ENCODE peak calls at places on chromosomes 11 and 22, in nine cellular contexts. One of them, this sample, is unnamed.

GRCh38 chr11:13944016-13944415 is 18.5 kb upstream of the SPON1 start:
- DNase-seq in sigmoid colon: no peak
- DNase-seq in suprapubic skin: no peak
- DNase-seq in Peyer's patch: no peak
- DNase-seq in tibial nerve: no peak
- DNase-seq in prostate gland: no peak
- DNase-seq in A549: no peak
- DNase-seq in IMR-90: no peak
- DNase-seq in heart left ventricle: no peak
- DNase-seq in this sample: no peak

GRCh38 chr11:73217131-73217809 is 811 bp upstream of the P2RY2 start:
- DNase-seq in sigmoid colon: peak
- DNase-seq in suprapubic skin: no peak
- DNase-seq in Peyer's patch: no peak
- DNase-seq in tibial nerve: no peak
- DNase-seq in prostate gland: no peak
- DNase-seq in A549: no peak
- DNase-seq in IMR-90: no peak
- DNase-seq in heart left ventricle: no peak
- DNase-seq in this sample: no peak

GRCh38 chr11:10666976-10667892 is 26.3 kb downstream of the IRAG1 start:
- DNase-seq in sigmoid colon: no peak
- DNase-seq in suprapubic skin: peak
- DNase-seq in Peyer's patch: no peak
- DNase-seq in tibial nerve: no peak
- DNase-seq in prostate gland: no peak
- DNase-seq in A549: no peak
- DNase-seq in IMR-90: peak
- DNase-seq in heart left ventricle: no peak
- DNase-seq in this sample: no peak

GRCh38 chr11:118434553-118435232 is 1.6 kb upstream of the KMT2A start:
- DNase-seq in sigmoid colon: peak
- DNase-seq in suprapubic skin: peak
- DNase-seq in Peyer's patch: peak
- DNase-seq in tibial nerve: peak
- DNase-seq in prostate gland: peak
- DNase-seq in A549: no peak
- DNase-seq in IMR-90: peak
- DNase-seq in heart left ventricle: peak
- DNase-seq in this sample: no peak

GRCh38 chr22:47762141-47762540 is 999.7 kb downstream of the TBC1D22A start:
- DNase-seq in sigmoid colon: no peak
- DNase-seq in suprapubic skin: no peak
- DNase-seq in Peyer's patch: no peak
- DNase-seq in tibial nerve: no peak
- DNase-seq in prostate gland: no peak
- DNase-seq in A549: no peak
- DNase-seq in IMR-90: no peak
- DNase-seq in heart left ventricle: no peak
- DNase-seq in this sample: peak

GRCh38 chr11:35324981-35325380 is 94.4 kb downstream of the SLC1A2 start:
- DNase-seq in sigmoid colon: no peak
- DNase-seq in suprapubic skin: no peak
- DNase-seq in Peyer's patch: no peak
- DNase-seq in tibial nerve: no peak
- DNase-seq in prostate gland: no peak
- DNase-seq in A549: no peak
- DNase-seq in IMR-90: peak
- DNase-seq in heart left ventricle: no peak
- DNase-seq in this sample: no peak

GRCh38 chr22:16949561-16949960 is 58.5 kb downstream of the GAB4 start:
- DNase-seq in sigmoid colon: no peak
- DNase-seq in suprapubic skin: no peak
- DNase-seq in Peyer's patch: no peak
- DNase-seq in tibial nerve: no peak
- DNase-seq in prostate gland: peak
- DNase-seq in A549: no peak
- DNase-seq in IMR-90: no peak
- DNase-seq in heart left ventricle: no peak
- DNase-seq in this sample: no peak

GRCh38 chr22:31586137-31586920 is 75.7 kb downstream of the PISD start:
- DNase-seq in sigmoid colon: no peak
- DNase-seq in suprapubic skin: no peak
- DNase-seq in Peyer's patch: no peak
- DNase-seq in tibial nerve: no peak
- DNase-seq in prostate gland: no peak
- DNase-seq in A549: no peak
- DNase-seq in IMR-90: peak
- DNase-seq in heart left ventricle: no peak
- DNase-seq in this sample: no peak

GRCh38 chr11:86174101-86175046 is 70.2 kb upstream of the EED start:
- DNase-seq in sigmoid colon: peak
- DNase-seq in suprapubic skin: peak
- DNase-seq in Peyer's patch: peak
- DNase-seq in tibial nerve: peak
- DNase-seq in prostate gland: no peak
- DNase-seq in A549: peak
- DNase-seq in IMR-90: peak
- DNase-seq in heart left ventricle: peak
- DNase-seq in this sample: peak

GRCh38 chr11:19777342-19778102 is 64.9 kb downstream of the NAV2 start:
- DNase-seq in sigmoid colon: no peak
- DNase-seq in suprapubic skin: no peak
- DNase-seq in Peyer's patch: peak
- DNase-seq in tibial nerve: no peak
- DNase-seq in prostate gland: no peak
- DNase-seq in A549: peak
- DNase-seq in IMR-90: peak
- DNase-seq in heart left ventricle: no peak
- DNase-seq in this sample: no peak

GRCh38 chr11:96267001-96267489 is 76.0 kb downstream of the MAML2 start:
- DNase-seq in sigmoid colon: no peak
- DNase-seq in suprapubic skin: no peak
- DNase-seq in Peyer's patch: no peak
- DNase-seq in tibial nerve: no peak
- DNase-seq in prostate gland: no peak
- DNase-seq in A549: no peak
- DNase-seq in IMR-90: no peak
- DNase-seq in heart left ventricle: no peak
- DNase-seq in this sample: no peak

GRCh38 chr22:36144886-36145541 is 15.5 kb downstream of the APOL3 start:
- DNase-seq in sigmoid colon: peak
- DNase-seq in suprapubic skin: peak
- DNase-seq in Peyer's patch: peak
- DNase-seq in tibial nerve: peak
- DNase-seq in prostate gland: no peak
- DNase-seq in A549: peak
- DNase-seq in IMR-90: peak
- DNase-seq in heart left ventricle: peak
- DNase-seq in this sample: no peak

GRCh38 chr11:76648061-76648460 is 22.5 kb downstream of the LRRC32 start:
- DNase-seq in sigmoid colon: no peak
- DNase-seq in suprapubic skin: no peak
- DNase-seq in Peyer's patch: peak
- DNase-seq in tibial nerve: no peak
- DNase-seq in prostate gland: no peak
- DNase-seq in A549: no peak
- DNase-seq in IMR-90: no peak
- DNase-seq in heart left ventricle: no peak
- DNase-seq in this sample: no peak

GRCh38 chr22:31083923-31084810 is 3.0 kb downstream of the SMTN start:
- DNase-seq in sigmoid colon: no peak
- DNase-seq in suprapubic skin: no peak
- DNase-seq in Peyer's patch: no peak
- DNase-seq in tibial nerve: no peak
- DNase-seq in prostate gland: no peak
- DNase-seq in A549: no peak
- DNase-seq in IMR-90: no peak
- DNase-seq in heart left ventricle: peak
- DNase-seq in this sample: peak

GRCh38 chr11:5042091-5042490 is 4.2 kb upstream of the OR52J3 start:
- DNase-seq in sigmoid colon: no peak
- DNase-seq in suprapubic skin: no peak
- DNase-seq in Peyer's patch: no peak
- DNase-seq in tibial nerve: no peak
- DNase-seq in prostate gland: no peak
- DNase-seq in A549: no peak
- DNase-seq in IMR-90: no peak
- DNase-seq in heart left ventricle: no peak
- DNase-seq in this sample: no peak

GRCh38 chr22:44577391-44578114 is 79.5 kb upstream of the RTL6 start:
- DNase-seq in sigmoid colon: peak
- DNase-seq in suprapubic skin: no peak
- DNase-seq in Peyer's patch: peak
- DNase-seq in tibial nerve: no peak
- DNase-seq in prostate gland: no peak
- DNase-seq in A549: no peak
- DNase-seq in IMR-90: no peak
- DNase-seq in heart left ventricle: no peak
- DNase-seq in this sample: no peak

GRCh38 chr22:19869497-19870152 is 15.0 kb upstream of the GNB1L start:
- DNase-seq in sigmoid colon: peak
- DNase-seq in suprapubic skin: peak
- DNase-seq in Peyer's patch: peak
- DNase-seq in tibial nerve: no peak
- DNase-seq in prostate gland: no peak
- DNase-seq in A549: no peak
- DNase-seq in IMR-90: no peak
- DNase-seq in heart left ventricle: no peak
- DNase-seq in this sample: no peak

GRCh38 chr22:36762687-36763260 is 13.1 kb downstream of the IFT27 start:
- DNase-seq in sigmoid colon: peak
- DNase-seq in suprapubic skin: peak
- DNase-seq in Peyer's patch: peak
- DNase-seq in tibial nerve: no peak
- DNase-seq in prostate gland: no peak
- DNase-seq in A549: no peak
- DNase-seq in IMR-90: peak
- DNase-seq in heart left ventricle: peak
- DNase-seq in this sample: no peak

DNA sequence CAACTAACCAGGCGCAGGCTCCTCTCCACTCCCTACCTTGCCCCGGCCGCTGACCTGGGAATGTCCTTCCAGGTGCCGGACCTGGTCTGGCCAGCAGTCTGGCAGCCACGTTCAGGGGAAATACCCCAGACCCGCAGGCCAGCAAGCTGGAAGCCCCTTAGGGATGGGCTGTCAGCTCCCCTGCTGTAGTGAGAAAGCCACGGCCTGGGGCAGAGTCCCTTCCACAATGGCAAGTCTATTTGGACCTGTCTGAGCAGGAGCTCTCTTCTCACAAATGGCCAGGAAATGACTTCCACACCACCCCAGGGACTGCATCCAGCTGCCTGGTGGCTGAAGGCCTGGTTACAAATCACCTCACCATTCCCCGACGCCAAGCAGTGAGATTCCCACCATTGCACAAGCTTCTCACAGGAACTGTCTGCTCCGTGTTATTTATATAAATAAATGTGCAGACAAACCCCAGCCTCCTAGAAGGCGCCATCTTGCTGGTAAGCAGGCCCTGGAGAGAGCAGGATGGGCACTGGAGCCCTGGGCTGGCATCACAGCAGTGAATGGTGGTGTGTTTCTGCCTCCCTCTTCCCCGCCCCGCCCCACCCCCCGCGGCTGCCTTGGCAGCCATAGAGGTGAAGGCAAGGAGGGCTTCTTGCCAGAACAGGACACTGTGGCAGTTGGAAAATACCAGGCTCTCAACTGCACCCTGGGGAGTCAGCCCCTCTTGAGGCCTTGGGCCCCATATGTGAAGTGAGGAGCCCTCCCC is 23.7 kb downstream of the RSPH14 start:
- DNase-seq in sigmoid colon: no peak
- DNase-seq in suprapubic skin: no peak
- DNase-seq in Peyer's patch: no peak
- DNase-seq in tibial nerve: no peak
- DNase-seq in prostate gland: no peak
- DNase-seq in A549: no peak
- DNase-seq in IMR-90: no peak
- DNase-seq in heart left ventricle: no peak
- DNase-seq in this sample: no peak
- H3K27ac ChIP-seq in sigmoid colon: peak
- H3K27ac ChIP-seq in suprapubic skin: no peak
- H3K27ac ChIP-seq in Peyer's patch: no peak
- H3K27ac ChIP-seq in tibial nerve: no peak
- H3K27ac ChIP-seq in prostate gland: no peak
- H3K27ac ChIP-seq in A549: no peak
- H3K27ac ChIP-seq in IMR-90: no peak
- H3K27ac ChIP-seq in heart left ventricle: no peak
- H3K27ac ChIP-seq in this sample: no peak

GRCh38 chr22:50445071-50445879 is 29.6 kb downstream of the SBF1 start:
- DNase-seq in sigmoid colon: no peak
- DNase-seq in suprapubic skin: no peak
- DNase-seq in Peyer's patch: no peak
- DNase-seq in tibial nerve: no peak
- DNase-seq in prostate gland: no peak
- DNase-seq in A549: no peak
- DNase-seq in IMR-90: no peak
- DNase-seq in heart left ventricle: no peak
- DNase-seq in this sample: no peak
- TF ChIP-seq POLR2A in sigmoid colon: no peak
- TF ChIP-seq POLR2A in suprapubic skin: no peak
- TF ChIP-seq POLR2A in Peyer's patch: no peak
- TF ChIP-seq POLR2A in tibial nerve: no peak
- TF ChIP-seq POLR2A in prostate gland: no peak
- TF ChIP-seq POLR2A in A549: no peak
- TF ChIP-seq POLR2A in IMR-90: no peak
- TF ChIP-seq POLR2A in heart left ventricle: no peak
- TF ChIP-seq POLR2A in this sample: no peak

GRCh38 chr11:11691296-11692141 is 69.7 kb upstream of the GALNT18 start:
- DNase-seq in sigmoid colon: no peak
- DNase-seq in suprapubic skin: no peak
- DNase-seq in Peyer's patch: no peak
- DNase-seq in tibial nerve: no peak
- DNase-seq in prostate gland: no peak
- DNase-seq in A549: no peak
- DNase-seq in IMR-90: no peak
- DNase-seq in heart left ventricle: no peak
- DNase-seq in this sample: no peak
- H3K4me3 ChIP-seq in sigmoid colon: no peak
- H3K4me3 ChIP-seq in suprapubic skin: no peak
- H3K4me3 ChIP-seq in Peyer's patch: no peak
- H3K4me3 ChIP-seq in tibial nerve: no peak
- H3K4me3 ChIP-seq in prostate gland: no peak
- H3K4me3 ChIP-seq in A549: no peak
- H3K4me3 ChIP-seq in IMR-90: no peak
- H3K4me3 ChIP-seq in heart left ventricle: no peak
- H3K4me3 ChIP-seq in this sample: no peak

GRCh38 chr11:61731956-61732675 is 20.3 kb upstream of the MYRF start:
- DNase-seq in sigmoid colon: no peak
- DNase-seq in suprapubic skin: no peak
- DNase-seq in Peyer's patch: no peak
- DNase-seq in tibial nerve: no peak
- DNase-seq in prostate gland: no peak
- DNase-seq in A549: no peak
- DNase-seq in IMR-90: no peak
- DNase-seq in heart left ventricle: no peak
- DNase-seq in this sample: no peak
- H3K27ac ChIP-seq in sigmoid colon: peak
- H3K27ac ChIP-seq in suprapubic skin: no peak
- H3K27ac ChIP-seq in Peyer's patch: no peak
- H3K27ac ChIP-seq in tibial nerve: peak
- H3K27ac ChIP-seq in prostate gland: peak
- H3K27ac ChIP-seq in A549: no peak
- H3K27ac ChIP-seq in IMR-90: no peak
- H3K27ac ChIP-seq in heart left ventricle: no peak
- H3K27ac ChIP-seq in this sample: peak

GRCh38 chr11:47256374-47256773 is 1.4 kb upstream of the NR1H3 start:
- DNase-seq in sigmoid colon: no peak
- DNase-seq in suprapubic skin: no peak
- DNase-seq in Peyer's patch: no peak
- DNase-seq in tibial nerve: no peak
- DNase-seq in prostate gland: no peak
- DNase-seq in A549: no peak
- DNase-seq in IMR-90: no peak
- DNase-seq in heart left ventricle: no peak
- DNase-seq in this sample: no peak
- TF ChIP-seq POLR2A in sigmoid colon: no peak
- TF ChIP-seq POLR2A in suprapubic skin: no peak
- TF ChIP-seq POLR2A in Peyer's patch: no peak
- TF ChIP-seq POLR2A in tibial nerve: no peak
- TF ChIP-seq POLR2A in prostate gland: no peak
- TF ChIP-seq POLR2A in A549: no peak
- TF ChIP-seq POLR2A in IMR-90: no peak
- TF ChIP-seq POLR2A in heart left ventricle: no peak
- TF ChIP-seq POLR2A in this sample: no peak